ENCODE peak calls at places on chromosomes 1 and 21, in nine cellular contexts. Y, X, H, M, N, O, A, G and P are unnamed samples.

GRCh38 chr1:59568158-59568935 is 246.4 kb upstream of the HOOK1 start:
- DNase-seq in X (no peak), O (no peak), Y (no peak), M (no peak), A (no peak), G (no peak), N (no peak), H (no peak), P (no peak)

GRCh38 chr1:119968601-119969000 is 72.3 kb upstream of the ADAM30 start:
- DNase-seq in G (no peak), O (no peak), A (no peak), X (no peak), N (no peak), H (no peak), Y (no peak), M (no peak), P (no peak)

GRCh38 chr1:184143449-184143848 is 91.9 kb downstream of the TSEN15 start:
- DNase-seq in A (no peak), M (no peak), G (no peak), Y (no peak), O (no peak), X (no peak), N (no peak), H (no peak), P (no peak)

GRCh38 chr1:192786617-192787016 is 22.2 kb upstream of the RGS2 start:
- DNase-seq in M (no peak), G (no peak), A (no peak), Y (no peak), O (no peak), H (no peak), N (no peak), X (no peak), P (no peak)

GRCh38 chr1:170214117-170214979 is 68.6 kb downstream of the NTMT2 start:
- DNase-seq in M (peak; percentile 13), O (no peak), G (no peak), N (no peak), Y (no peak), A (no peak), X (peak; percentile 74), H (no peak), P (no peak)

GRCh38 chr1:154768456-154769125 is 101.5 kb downstream of the KCNN3 start:
- DNase-seq in A (peak; percentile 48), N (no peak), O (peak; percentile 44), H (no peak), M (no peak), Y (no peak), X (no peak), G (no peak), P (no peak)

GRCh38 chr1:203216274-203217138 is 13.0 kb downstream of the CHIT1 start:
- DNase-seq in G (peak; percentile 73), X (peak; percentile 20), M (peak; percentile 68), N (no peak), Y (peak; percentile 85), O (no peak), H (no peak), A (no peak), P (peak; percentile 41)

GRCh38 chr1:44819257-44819593 is 10.9 kb downstream of the BTBD19 start:
- DNase-seq in M (no peak), Y (peak; percentile 61), H (no peak), G (no peak), X (no peak), N (no peak), A (no peak), O (no peak), P (peak; percentile 26)

GRCh38 chr1:25148673-25149300 is 83.5 kb downstream of the SYF2 start:
- DNase-seq in H (no peak), O (no peak), G (peak; percentile 72), X (no peak), N (no peak), Y (peak; percentile 28), M (no peak), A (no peak), P (no peak)

GRCh38 chr1:52767881-52768280 is 41.6 kb downstream of the ZYG11B start:
- DNase-seq in Y (no peak), M (no peak), G (no peak), X (no peak), N (no peak), H (no peak), O (no peak), A (no peak), P (no peak)

DNA sequence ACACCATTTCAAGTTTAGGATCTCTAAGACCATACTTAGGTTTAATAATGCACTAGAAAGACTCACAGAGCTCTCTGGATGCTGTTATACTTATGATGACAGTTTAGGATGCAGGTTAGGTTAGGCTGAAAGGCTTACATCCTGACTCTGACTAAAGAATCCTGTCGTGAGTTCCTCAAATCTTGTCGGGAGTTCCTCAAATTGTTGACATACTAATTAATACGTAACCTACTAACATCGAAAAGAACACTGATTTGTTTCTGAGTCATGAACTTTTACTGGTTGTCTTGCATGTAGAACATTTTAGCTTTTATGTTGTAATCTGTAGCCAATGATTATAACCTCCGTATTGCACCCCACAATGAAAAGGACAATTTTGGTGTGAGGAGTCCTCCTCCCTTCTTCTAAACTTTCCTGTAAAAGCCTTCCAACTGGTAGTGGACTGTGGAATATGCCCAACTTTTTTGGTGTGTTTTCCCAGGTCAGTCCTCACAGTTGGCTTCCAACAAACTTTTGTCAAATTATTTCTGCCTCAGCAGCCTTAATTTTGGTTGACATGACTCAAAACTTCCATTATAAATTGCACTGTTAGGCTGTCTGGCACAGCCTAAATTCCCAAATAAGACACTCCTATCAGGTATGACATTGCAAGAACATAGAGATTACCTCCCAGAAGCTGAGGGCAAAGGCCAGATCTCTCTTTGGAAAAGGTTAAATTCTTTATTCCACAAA is 107.9 kb upstream of the PALMD start:
- DNase-seq in H (no peak), O (no peak), A (no peak), Y (no peak), X (no peak), M (no peak), N (no peak), G (no peak), P (no peak)
- H3K4me3 ChIP-seq in H (no peak overlapping the region), O (no peak overlapping the region), A (no peak overlapping the region), Y (no peak overlapping the region), X (no peak overlapping the region), M (no peak overlapping the region), N (no peak overlapping the region), G (no peak overlapping the region), P (no peak overlapping the region)

GRCh38 chr21:34908424-34909055 is 140.6 kb downstream of the RUNX1 start:
- DNase-seq in O (no peak), H (no peak), G (no peak), Y (no peak), A (no peak), N (no peak), M (no peak), X (no peak), P (peak; percentile 51)
- H3K4me3 ChIP-seq in O (no peak overlapping the region), H (no peak overlapping the region), G (no peak overlapping the region), Y (no peak overlapping the region), A (no peak overlapping the region), N (no peak overlapping the region), M (no peak overlapping the region), X (no peak overlapping the region), P (no peak overlapping the region)

DNA sequence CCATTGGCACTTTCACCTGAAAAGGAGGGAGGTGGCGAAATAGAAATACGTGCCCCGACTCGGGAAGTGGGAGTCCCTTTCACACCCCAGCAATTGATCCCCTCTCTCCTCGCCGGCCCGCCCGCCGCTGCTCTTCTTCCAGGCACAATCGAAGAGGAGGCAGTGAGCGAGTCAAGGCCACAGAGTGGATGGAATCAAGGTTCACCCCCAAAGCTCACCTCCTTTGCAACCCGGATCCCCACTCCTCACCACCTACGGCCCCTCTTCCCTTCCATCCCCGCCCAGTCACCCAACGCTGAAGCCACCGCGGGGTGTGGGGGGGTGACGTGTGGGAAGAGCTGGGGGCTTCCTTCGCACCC is 771 bp downstream of the PLPPR5 start:
- DNase-seq in M (no peak), X (no peak), A (no peak), N (no peak), H (no peak), Y (peak; percentile 28), O (no peak), G (no peak), P (no peak)
- H3K4me3 ChIP-seq in M (peak overlapping the region; percentile 30), X (peak overlapping the region; percentile 57), A (no peak overlapping the region), N (peak overlapping the region; percentile 38), H (peak overlapping the region; percentile 73), Y (peak overlapping the region; percentile 68), O (no peak overlapping the region), G (no peak overlapping the region), P (peak overlapping the region; percentile 52)

GRCh38 chr1:16211824-16212223 is 628 bp downstream of the ARHGEF19 start:
- DNase-seq in A (no peak), N (no peak), G (no peak), O (no peak), M (no peak), H (no peak), Y (no peak), X (no peak), P (no peak)
- H3K4me3 ChIP-seq in A (peak overlapping the region; percentile 40), N (peak overlapping the region; percentile 41), G (no peak overlapping the region), O (no peak overlapping the region), M (no peak overlapping the region), H (no peak overlapping the region), Y (peak overlapping the region; percentile 37), X (no peak overlapping the region), P (no peak overlapping the region)